ENCODE peak calls at places on chromosomes 2 and 18, in four cellular contexts. R is NCI-H460; G is NCI-H1092; O is stimulated activated CD4-positive, alpha-beta T cell treated with anti-CD3 and anti-CD28 coated beads, Interleukin-1b, Interleukin-23, amount 100 ng/mL, for 1 hour. S is an unnamed sample.

GRCh38 chr2:180907731-180908130 is 72.7 kb upstream of the UBE2E3 start:
- DNase-seq in G (no peak), O (no peak), R (no peak), S (no peak)

GRCh38 chr2:41387519-41387918 is 660.3 kb upstream of the PKDCC start:
- DNase-seq in O (no peak), G (no peak), R (no peak), S (no peak)

GRCh38 chr2:121699421-121700328 is 37.0 kb downstream of the NIFK start:
- DNase-seq in O (peak; percentile 69), R (peak; percentile 37), G (no peak), S (no peak)

GRCh38 chr18:79147014-79147413 is 77.8 kb downstream of the ATP9B start:
- DNase-seq in R (no peak), O (no peak), G (no peak), S (no peak)

GRCh38 chr2:24117902-24118301 is 5.2 kb downstream of the PFN4 start:
- DNase-seq in G (no peak), R (no peak), O (no peak), S (no peak)

GRCh38 chr18:23456835-23457234 is 3.7 kb downstream of the RIOK3 start:
- DNase-seq in O (no peak), G (no peak), R (no peak), S (no peak)

GRCh38 chr18:500230-500555 is 308 bp downstream of the COLEC12 start:
- DNase-seq in O (no peak), R (no peak), G (no peak), S (no peak)

GRCh38 chr2:171712051-171712450 is 24.8 kb downstream of the DYNC1I2 start:
- DNase-seq in R (no peak), G (no peak), O (no peak), S (no peak)

GRCh38 chr2:142603761-142604160 is 273.7 kb upstream of the KYNU start:
- DNase-seq in O (no peak), G (no peak), R (peak; percentile 11), S (no peak)

GRCh38 chr2:191115391-191115790 is 35.4 kb downstream of the STAT4 start:
- DNase-seq in G (no peak), R (no peak), O (peak; percentile 9), S (no peak)

GRCh38 chr2:142586693-142587432 is 290.6 kb upstream of the KYNU start:
- DNase-seq in O (no peak), R (no peak), G (no peak), S (no peak)